ENCODE peak calls at places on chromosomes 5 and 9, in six cellular contexts. R is H54, D is HuH-7, Z is iPS-NIHi11, F is H7, W is neuronal stem cell. L is an unnamed sample.

GRCh38 chr5:59458321-59458720 is 435.2 kb downstream of the PDE4D start:
- DNase-seq in F (no peak), R (no peak), D (no peak), W (no peak), Z (no peak), L (no peak)

GRCh38 chr5:127878174-127878750 is 175.1 kb downstream of the CCDC192 start:
- DNase-seq in D (peak), W (peak), F (peak), Z (peak), R (peak), L (no peak)

GRCh38 chr5:173781432-173781825 is 106.7 kb upstream of the CPEB4 start:
- DNase-seq in Z (no peak), R (no peak), W (no peak), F (no peak), D (no peak), L (no peak)

GRCh38 chr9:112308576-112308975 is 24.8 kb downstream of the PTBP3 start:
- DNase-seq in W (peak), D (no peak), F (peak), R (no peak), Z (peak), L (no peak)

GRCh38 chr9:95188459-95188858 is 129.1 kb downstream of the FANCC start:
- DNase-seq in Z (no peak), R (no peak), D (no peak), F (no peak), W (no peak), L (no peak)

GRCh38 chr9:126348911-126349550 is 22.4 kb downstream of the MVB12B start:
- DNase-seq in R (no peak), F (no peak), D (no peak), Z (no peak), W (no peak), L (no peak)

GRCh38 chr5:113330533-113331200 is 104.1 kb downstream of the TSSK1B start:
- DNase-seq in F (no peak), D (peak), W (no peak), Z (peak), R (peak), L (no peak)

GRCh38 chr5:159560073-159560472 is 229.8 kb upstream of the IL12B start:
- DNase-seq in Z (no peak), F (no peak), R (no peak), D (no peak), W (no peak), L (no peak)

GRCh38 chr9:127057970-127058644 is 64.3 kb downstream of the ANGPTL2 start:
- DNase-seq in D (no peak), F (no peak), W (no peak), R (no peak), Z (no peak), L (no peak)

L was measured in amygdala.